ENCODE peak calls at places on chromosomes 13 and 19, in four cellular contexts. K, O, I and R are unnamed samples. For H3K4me1, the result is how much of the 10 kb centered on the place peaks cover.

GRCh38 chr19:31338069-31338767 is 11.0 kb downstream of the TSHZ3 start:
- ATAC-seq in I (peak), O (no peak), K (peak), R (peak)

GRCh38 chr19:44517146-44517545 is 12.3 kb downstream of the CEACAM20 start:
- ATAC-seq in O (no peak), K (no peak), I (no peak), R (no peak)

GRCh38 chr19:5954293-5954692 is 23.6 kb downstream of the RANBP3 start:
- ATAC-seq in K (no peak), O (no peak), I (no peak), R (no peak)

GRCh38 chr19:35040474-35040825 is 1.1 kb upstream of the HPN start:
- ATAC-seq in I (no peak), O (no peak), K (no peak), R (no peak)

GRCh38 chr19:51571599-51571998 is 516 bp downstream of the ZNF175 start:
- ATAC-seq in I (no peak), O (no peak), K (peak), R (no peak)

GRCh38 chr19:51448011-51448744 is 10.1 kb downstream of the SIGLEC8 start:
- ATAC-seq in O (no peak), I (no peak), K (no peak), R (no peak)

GRCh38 chr13:32650705-32651311 is 64.6 kb downstream of the PDS5B start:
- ATAC-seq in I (no peak), K (peak), O (peak), R (peak)

GRCh38 chr13:37427843-37428494 is 170.6 kb downstream of the POSTN start:
- ATAC-seq in K (no peak), O (no peak), I (no peak), R (no peak)

GRCh38 chr19:44582581-44583265 is 30.6 kb upstream of the IGSF23 start:
- ATAC-seq in I (no peak), O (no peak), K (no peak), R (no peak)

GRCh38 chr13:30415430-30416030 is 6.8 kb upstream of the UBE2L5 start:
- ATAC-seq in K (no peak), O (no peak), I (no peak), R (no peak)

GRCh38 chr19:23384858-23385257 is 10.4 kb downstream of the ZNF91 start:
- ATAC-seq in I (no peak), O (no peak), K (no peak), R (no peak)

GRCh38 chr13:33721719-33722118 is 96.2 kb upstream of the RFC3 start:
- ATAC-seq in I (no peak), O (no peak), K (peak), R (peak)

GRCh38 chr13:28037399-28037798 is 48.9 kb upstream of the URAD start:
- ATAC-seq in I (no peak), K (no peak), O (no peak), R (no peak)

GRCh38 chr19:53078668-53079067 is 24.6 kb downstream of the ZNF160 start:
- ATAC-seq in I (no peak), O (no peak), K (no peak), R (no peak)

GRCh38 chr19:2634228-2634951 is 68.1 kb downstream of the GNG7 start:
- ATAC-seq in O (peak), I (peak), K (peak), R (no peak)

GRCh38 chr19:35380450-35381124 is 9.7 kb downstream of the GPR42 start:
- ATAC-seq in I (no peak), O (peak), K (no peak), R (no peak)

GRCh38 chr19:51396175-51396574 is 5.8 kb upstream of the C19orf84 start:
- ATAC-seq in I (no peak), O (no peak), K (no peak), R (no peak)

GRCh38 chr19:2324220-2324948 is 4.0 kb downstream of the LSM7 start:
- ATAC-seq in O (no peak), I (no peak), K (no peak), R (no peak)

GRCh38 chr19:13055213-13056051 is 47.2 kb downstream of the LYL1 start:
- ATAC-seq in I (peak), O (peak), K (peak), R (peak)

GRCh38 chr19:41096353-41096752 is 8.1 kb downstream of the CYP2A13 start:
- ATAC-seq in K (no peak), I (no peak), O (no peak), R (no peak)

GRCh38 chr19:49997709-49998108 is 27.5 kb downstream of the VRK3 start:
- ATAC-seq in I (no peak), K (no peak), O (no peak), R (no peak)

DNA sequence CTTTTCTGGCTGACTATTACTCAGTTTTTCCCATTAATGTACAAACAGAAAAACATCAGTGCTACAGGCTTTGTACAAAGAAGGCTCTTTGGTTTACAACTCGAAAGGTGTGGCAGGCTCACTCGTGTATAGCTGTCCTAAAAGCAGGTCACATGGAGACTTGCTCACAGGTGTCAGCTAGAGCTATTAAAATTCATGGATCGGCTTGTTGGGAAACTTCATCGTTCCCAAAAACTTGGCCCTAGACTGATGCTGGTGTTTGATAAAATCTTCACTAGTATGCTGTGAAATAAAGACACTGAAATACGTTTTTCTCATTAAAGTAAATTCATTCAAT is 64.9 kb downstream of the MBNL2 start:
- ATAC-seq in K (no peak), I (no peak), O (no peak), R (no peak)
- H3K4me1 ChIP-seq in K (under half), I (under half), O (under half), R (under half)

GRCh38 chr13:113448885-113449692 is 4.2 kb downstream of the ADPRHL1 start:
- ATAC-seq in O (peak), K (peak), I (peak), R (peak)

GRCh38 chr13:113446488-113446854 is 6.8 kb downstream of the ADPRHL1 start:
- ATAC-seq in K (no peak), I (no peak), O (no peak), R (no peak)

GRCh38 chr13:113449693-113450347 is 3.5 kb downstream of the ADPRHL1 start:
- ATAC-seq in O (no peak), I (no peak), K (no peak), R (no peak)

GRCh38 chr13:113447596-113447995 is 5.7 kb downstream of the ADPRHL1 start:
- ATAC-seq in K (no peak), I (no peak), O (no peak), R (no peak)

GRCh38 chr13:113448545-113448884 is 4.8 kb downstream of the ADPRHL1 start:
- ATAC-seq in I (peak), O (peak), K (peak), R (peak)
- H3K4me1 ChIP-seq in I (under half), O (under half), K (under half), R (under half)

DNA sequence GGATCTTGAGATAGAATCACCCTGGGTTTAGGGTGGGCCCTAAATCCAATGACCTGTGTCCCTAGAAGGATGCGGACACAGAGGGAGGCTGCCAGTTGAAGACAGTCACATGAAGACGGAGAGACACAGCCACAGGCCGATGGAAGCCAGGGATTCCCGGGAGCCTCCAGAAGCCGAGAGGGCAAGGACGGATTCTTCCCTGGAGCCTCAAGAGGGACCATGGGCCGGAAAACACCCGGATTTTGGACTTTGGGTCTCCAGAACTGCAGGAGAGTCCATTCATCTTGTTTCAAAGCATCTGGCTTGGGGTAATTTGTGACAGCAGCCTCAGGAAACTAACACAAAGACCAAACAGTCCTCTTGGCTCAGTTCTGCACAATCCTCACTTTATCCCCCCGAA is 2.3 kb downstream of the TMEM86B start:
- ATAC-seq in O (no peak), K (no peak), I (no peak), R (no peak)
- H3K4me1 ChIP-seq in O (under half), K (under half), I (under half), R (under half)

GRCh38 chr13:21047591-21048282 is 13.6 kb downstream of the LATS2 start:
- ATAC-seq in O (no peak), I (no peak), K (no peak), R (no peak)
- H3K4me1 ChIP-seq in O (under half), I (under half), K (under half), R (under half)

DNA sequence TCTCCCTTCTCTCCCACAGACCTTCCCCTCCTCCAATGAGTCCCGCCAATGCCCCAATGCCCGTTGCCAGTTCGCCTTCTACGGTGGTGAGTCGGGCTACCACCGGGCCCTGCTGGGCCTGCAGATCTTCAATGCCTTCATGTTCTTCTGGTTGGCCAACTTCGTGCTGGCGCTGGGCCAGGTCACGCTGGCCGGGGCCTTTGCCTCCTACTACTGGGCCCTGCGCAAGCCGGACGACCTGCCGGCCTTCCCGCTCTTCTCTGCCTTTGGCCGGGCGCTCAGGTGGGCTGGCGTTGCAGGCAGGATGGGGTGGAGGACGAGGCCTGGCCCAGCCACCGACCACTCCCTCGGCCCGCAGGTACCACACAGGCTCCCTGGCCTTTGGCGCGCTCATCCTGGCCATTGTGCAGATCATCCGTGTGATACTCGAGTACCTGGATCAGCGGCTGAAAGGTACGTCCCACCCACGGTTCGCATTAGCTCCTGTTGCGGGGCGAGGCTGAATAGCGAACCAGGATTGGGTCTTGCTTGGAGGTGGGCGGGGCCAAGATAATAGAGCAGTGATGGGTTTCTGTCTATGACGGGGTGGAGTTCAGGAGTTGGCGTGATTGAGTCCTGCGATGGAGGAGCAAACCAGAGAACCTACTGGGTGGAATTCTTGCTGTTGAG is 11.1 kb downstream of the SLC44A2 start:
- ATAC-seq in K (no peak), I (no peak), O (no peak), R (no peak)
- H3K4me1 ChIP-seq in K (under half), I (under half), O (under half), R (under half)

DNA sequence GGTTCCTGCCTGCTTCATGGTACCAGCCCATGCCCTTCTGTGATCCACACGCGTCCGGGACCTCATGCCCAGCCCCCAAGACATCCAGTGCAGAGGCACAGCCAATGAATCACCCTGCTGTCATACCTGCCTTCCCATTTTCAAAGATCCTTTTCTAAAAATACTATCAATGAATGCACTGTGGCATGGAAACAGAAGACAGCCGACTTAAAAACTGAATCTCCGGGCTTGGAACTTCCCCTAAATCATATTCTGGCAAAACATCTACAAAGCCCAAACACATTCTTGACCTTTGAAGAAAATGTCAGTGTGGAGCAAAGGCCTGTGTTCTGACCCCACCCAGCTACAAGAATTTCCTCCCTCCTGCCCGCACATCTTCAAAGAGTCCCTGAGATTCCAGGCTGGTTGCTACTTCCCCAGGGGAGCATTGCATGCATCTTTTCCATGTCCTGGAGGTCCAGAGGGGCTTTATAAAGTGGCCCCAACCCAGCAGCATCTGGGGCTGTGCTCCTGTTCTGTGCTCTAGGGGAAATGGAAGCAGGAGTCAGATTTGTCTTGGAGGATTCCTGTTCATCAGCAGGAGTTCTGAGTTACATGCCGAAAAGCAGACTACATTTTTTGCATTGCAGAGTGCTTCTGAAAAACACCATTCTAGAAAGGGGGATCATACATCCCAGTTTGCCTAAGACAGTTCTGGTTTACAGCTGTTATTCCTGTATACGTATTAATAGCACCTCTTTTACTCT is 135.2 kb downstream of the USP12 start:
- ATAC-seq in K (no peak), O (no peak), I (no peak), R (peak)
- H3K4me1 ChIP-seq in K (under half), O (under half), I (under half), R (under half)

GRCh38 chr19:19406878-19407639 is 1.6 kb downstream of the GATAD2A start:
- ATAC-seq in K (no peak), I (no peak), O (no peak), R (no peak)

GRCh38 chr19:19403373-19403901 is 2.0 kb upstream of the GATAD2A start:
- ATAC-seq in I (no peak), O (no peak), K (no peak), R (no peak)

GRCh38 chr19:19404879-19405860 is at the start of gene GATAD2A:
- ATAC-seq in I (peak), K (peak), O (peak), R (peak)

GRCh38 chr19:19407640-19407933 is 2.1 kb downstream of the GATAD2A start:
- ATAC-seq in I (no peak), K (no peak), O (no peak), R (no peak)

DNA sequence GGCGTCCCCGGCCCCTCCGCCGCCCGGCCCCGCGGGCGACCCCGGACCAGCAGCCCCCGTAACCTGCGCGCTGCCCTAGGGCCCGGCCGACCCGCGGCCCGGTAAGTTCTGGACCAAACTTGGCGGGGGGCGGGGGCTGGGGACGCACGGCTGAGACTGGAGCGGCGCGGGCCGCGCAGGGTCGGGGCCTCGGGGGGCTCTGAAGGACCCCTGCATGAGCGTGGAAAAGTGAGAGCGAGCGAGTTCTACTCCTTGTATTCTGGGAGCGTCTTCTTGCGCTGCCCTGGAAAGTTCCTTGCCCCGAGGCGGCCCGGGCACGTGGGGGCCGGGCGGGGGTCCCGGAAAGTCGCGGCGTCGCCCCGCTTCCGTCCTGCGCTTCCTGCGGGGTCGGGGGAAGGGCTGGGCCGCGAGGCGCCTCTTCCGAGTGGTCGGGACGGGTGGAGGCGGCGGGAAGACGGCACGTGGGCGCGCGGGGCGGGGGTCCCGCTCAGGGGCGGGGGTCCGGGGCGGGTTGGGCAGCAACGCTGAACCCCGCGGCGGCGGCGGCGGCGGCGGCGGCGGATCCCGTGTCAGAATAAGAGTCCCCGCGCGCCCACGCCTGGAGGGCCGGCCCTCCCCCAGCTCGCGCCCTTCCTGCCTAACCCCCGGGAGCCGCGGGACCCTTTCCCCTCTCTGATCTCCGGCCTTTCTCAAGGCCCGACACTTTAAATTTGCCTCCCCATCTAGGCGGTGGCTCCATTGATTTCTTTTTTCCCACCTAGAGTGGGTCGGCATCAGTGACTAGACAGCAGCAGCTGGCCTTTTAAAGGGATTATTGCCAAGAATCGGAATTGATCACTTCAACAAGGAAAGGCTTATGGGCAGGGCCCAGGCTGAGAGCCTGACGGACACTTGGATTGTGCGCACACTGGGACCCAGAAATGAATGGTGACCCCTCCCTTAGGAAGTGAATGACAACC is 723 bp downstream of the GATAD2A start:
- ATAC-seq in K (no peak), I (no peak), O (peak), R (peak)
- H3K4me1 ChIP-seq in K (under half), I (half or more), O (under half), R (half or more)

GRCh38 chr19:805600-806550 is 8.6 kb downstream of the PTBP1 start:
- ATAC-seq in O (no peak), K (no peak), I (no peak), R (no peak)
- H3K4me1 ChIP-seq in O (under half), K (under half), I (under half), R (under half)

DNA sequence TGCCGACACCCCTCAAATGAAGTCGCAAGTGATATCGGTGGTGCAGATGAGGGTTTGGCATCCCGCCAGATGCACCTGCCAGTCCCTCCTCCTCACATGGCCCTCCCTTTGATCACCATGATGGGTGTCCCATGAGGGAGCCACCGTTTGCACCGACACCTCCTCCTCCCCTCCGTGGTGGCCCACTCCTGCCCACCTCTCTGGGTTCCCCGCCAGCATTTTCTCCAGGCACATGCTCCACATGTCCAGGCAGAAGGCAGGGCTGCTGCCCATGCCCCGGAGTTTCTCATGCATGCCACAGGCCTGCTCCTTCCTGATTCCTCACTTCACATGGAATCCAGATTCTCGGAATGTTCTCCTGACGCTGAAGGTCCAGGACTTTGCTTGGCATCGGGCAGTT is 49.3 kb downstream of the COL4A2 start:
- ATAC-seq in K (peak), I (no peak), O (no peak), R (peak)
- H3K4me1 ChIP-seq in K (under half), I (under half), O (under half), R (half or more)

GRCh38 chr19:28399187-28399586 is 813.8 kb downstream of the UQCRFS1 start:
- ATAC-seq in K (no peak), I (no peak), O (no peak), R (no peak)

GRCh38 chr19:28393574-28394336 is 819.2 kb downstream of the UQCRFS1 start:
- ATAC-seq in O (no peak), K (no peak), I (no peak), R (no peak)

GRCh38 chr19:28397311-28397710 is 815.6 kb downstream of the UQCRFS1 start:
- ATAC-seq in K (no peak), I (no peak), O (no peak), R (no peak)

GRCh38 chr19:28394705-28395104 is 818.2 kb downstream of the UQCRFS1 start:
- ATAC-seq in I (peak), K (no peak), O (no peak), R (no peak)

DNA sequence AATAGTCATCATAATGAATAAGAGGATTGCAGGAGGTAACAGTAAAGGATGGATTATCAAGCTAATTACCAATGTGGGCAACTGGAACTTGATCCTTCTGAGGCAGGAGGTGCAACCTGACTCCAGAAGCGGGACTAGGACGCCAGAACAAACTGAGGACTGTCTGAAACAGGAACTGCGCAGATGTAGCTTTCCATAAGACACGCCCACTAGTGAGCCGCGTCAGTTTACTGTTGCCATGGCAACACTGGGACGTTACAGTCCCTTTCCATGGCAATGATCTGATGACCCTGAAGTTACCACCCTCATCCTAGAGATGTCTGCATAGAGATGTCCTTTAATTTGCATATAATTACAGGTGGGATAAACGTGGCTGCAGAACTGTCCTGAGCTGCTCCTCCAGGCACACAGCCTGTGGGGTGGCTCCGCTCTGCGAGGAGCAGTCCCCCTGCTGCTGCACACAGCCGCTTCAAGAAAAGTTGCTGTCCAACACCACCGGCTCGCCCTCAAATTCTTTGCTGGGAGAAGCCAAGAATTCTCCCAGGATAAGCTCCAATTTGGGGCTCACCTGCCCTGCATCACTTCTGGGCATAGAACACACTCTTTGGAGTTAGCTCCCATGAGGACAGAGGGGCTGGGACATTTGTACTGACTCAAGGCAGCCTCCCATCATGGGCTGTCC is 816.6 kb downstream of the UQCRFS1 start:
- ATAC-seq in I (no peak), O (no peak), K (no peak), R (no peak)
- H3K4me1 ChIP-seq in I (under half), O (under half), K (under half), R (under half)